ENCODE peak calls at places on chromosomes 7 and 10, in seven cellular contexts. J is HCT116, U is tibial nerve, Y is transverse colon, G is ovary, A is H1, F is GM12891. O is an unnamed sample.
A peak's percentile ranks its signal among the peaks of the same experiment; 100 is the strongest.

GRCh38 chr7:81457858-81458522 is 311.9 kb downstream of the HGF start:
- DNase-seq in J (peak; percentile 13), U (no peak), Y (no peak), G (no peak), A (no peak), F (no peak), O (peak; percentile 29)

GRCh38 chr7:131057015-131057518 is 270.6 kb upstream of the MKLN1 start:
- DNase-seq in J (no peak), U (peak; percentile 49), Y (no peak), G (no peak), A (no peak), F (no peak), O (no peak)

GRCh38 chr10:5663692-5664427 is 2.5 kb downstream of the ASB13 start:
- DNase-seq in J (no peak), U (no peak), Y (no peak), G (peak; percentile 48), A (no peak), F (no peak), O (no peak)

GRCh38 chr7:81482600-81483186 is 287.2 kb downstream of the HGF start:
- DNase-seq in J (peak; percentile 23), U (no peak), Y (no peak), G (no peak), A (no peak), F (no peak), O (peak; percentile 38)

GRCh38 chr7:139741813-139742344 is 35.9 kb downstream of the HIPK2 start:
- DNase-seq in J (no peak), U (no peak), Y (no peak), G (no peak), A (no peak), F (no peak), O (no peak)

GRCh38 chr10:14459670-14460069 is 128.9 kb upstream of the FRMD4A start:
- DNase-seq in J (no peak), U (no peak), Y (no peak), G (no peak), A (no peak), F (no peak), O (no peak)

GRCh38 chr7:23604296-23604640 is 7.1 kb downstream of the CCDC126 start:
- DNase-seq in J (no peak), U (no peak), Y (no peak), G (no peak), A (no peak), F (no peak), O (no peak)

GRCh38 chr10:248307-248706 is 113.1 kb downstream of the ZMYND11 start:
- DNase-seq in J (no peak), U (no peak), Y (no peak), G (no peak), A (no peak), F (no peak), O (no peak)

GRCh38 chr10:69633673-69634635 is 3.9 kb downstream of the FAM241B start:
- DNase-seq in J (no peak), U (no peak), Y (no peak), G (no peak), A (no peak), F (no peak), O (no peak)

GRCh38 chr10:79356104-79356503 is 8.8 kb downstream of the PPIF start:
- DNase-seq in J (no peak), U (no peak), Y (no peak), G (no peak), A (no peak), F (no peak), O (no peak)
- TF ChIP-seq POLR2A in J (no peak), U (no peak), Y (no peak), G (no peak), A (no peak), F (no peak), O (no peak)

DNA sequence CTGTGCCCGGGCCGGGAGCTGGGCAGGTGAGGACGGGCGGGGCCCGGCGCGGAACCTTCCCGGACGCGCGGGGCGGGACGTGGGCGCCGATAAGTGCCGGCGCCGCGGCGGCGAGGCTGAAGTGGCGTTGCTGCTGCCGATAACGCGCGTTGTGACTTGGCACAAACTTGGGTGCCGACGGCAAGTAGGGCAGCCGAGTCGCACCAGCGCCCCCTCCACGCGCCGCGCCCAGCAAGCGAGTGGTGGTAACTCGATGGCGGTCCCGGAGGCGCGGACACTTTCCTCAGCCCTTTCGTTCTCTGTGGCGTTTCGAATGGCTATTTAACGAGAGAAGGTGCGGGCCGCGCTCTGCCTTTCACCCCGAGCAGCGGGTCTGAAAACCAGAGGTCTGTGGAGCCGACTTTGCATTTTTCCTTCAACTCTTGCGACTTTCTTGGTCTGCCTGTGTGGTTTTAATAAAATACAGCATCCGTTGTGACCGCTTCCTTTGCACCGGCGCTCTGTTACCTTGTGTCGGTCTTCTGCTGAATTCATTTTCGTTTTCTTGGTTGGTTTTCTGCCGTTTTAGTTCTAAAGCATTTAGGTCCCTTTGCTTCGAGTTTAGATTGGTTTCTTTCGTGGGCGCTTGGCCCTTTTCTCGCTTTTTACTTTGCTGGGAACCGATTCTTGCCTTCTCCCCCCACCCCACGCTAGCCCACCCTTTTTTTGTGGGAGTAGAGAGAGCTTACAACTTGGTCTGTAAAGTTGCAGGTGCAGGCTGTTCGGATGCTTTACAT is 704 bp downstream of the STK17A start:
- DNase-seq in J (no peak), U (peak; percentile 38), Y (peak; percentile 74), G (peak; percentile 77), A (no peak), F (no peak), O (peak; percentile 97)
- TF ChIP-seq POLR2A in J (no peak), U (no peak), Y (no peak), G (no peak), A (no peak), F (peak; percentile 27), O (peak; percentile 74)

GRCh38 chr10:19012111-19012510 is 36.5 kb upstream of the MALRD1 start:
- DNase-seq in J (no peak), U (no peak), Y (no peak), G (no peak), A (no peak), F (no peak), O (no peak)
- TF ChIP-seq POLR2A in J (no peak), U (no peak), Y (no peak), G (no peak), A (no peak), F (no peak), O (no peak)

GRCh38 chr10:61454541-61454940 is 1.4 kb upstream of the TMEM26 start:
- DNase-seq in J (no peak), U (no peak), Y (no peak), G (no peak), A (no peak), F (no peak), O (no peak)
- TF ChIP-seq POLR2A in J (no peak), U (no peak), Y (no peak), G (no peak), A (no peak), F (no peak), O (no peak)

DNA sequence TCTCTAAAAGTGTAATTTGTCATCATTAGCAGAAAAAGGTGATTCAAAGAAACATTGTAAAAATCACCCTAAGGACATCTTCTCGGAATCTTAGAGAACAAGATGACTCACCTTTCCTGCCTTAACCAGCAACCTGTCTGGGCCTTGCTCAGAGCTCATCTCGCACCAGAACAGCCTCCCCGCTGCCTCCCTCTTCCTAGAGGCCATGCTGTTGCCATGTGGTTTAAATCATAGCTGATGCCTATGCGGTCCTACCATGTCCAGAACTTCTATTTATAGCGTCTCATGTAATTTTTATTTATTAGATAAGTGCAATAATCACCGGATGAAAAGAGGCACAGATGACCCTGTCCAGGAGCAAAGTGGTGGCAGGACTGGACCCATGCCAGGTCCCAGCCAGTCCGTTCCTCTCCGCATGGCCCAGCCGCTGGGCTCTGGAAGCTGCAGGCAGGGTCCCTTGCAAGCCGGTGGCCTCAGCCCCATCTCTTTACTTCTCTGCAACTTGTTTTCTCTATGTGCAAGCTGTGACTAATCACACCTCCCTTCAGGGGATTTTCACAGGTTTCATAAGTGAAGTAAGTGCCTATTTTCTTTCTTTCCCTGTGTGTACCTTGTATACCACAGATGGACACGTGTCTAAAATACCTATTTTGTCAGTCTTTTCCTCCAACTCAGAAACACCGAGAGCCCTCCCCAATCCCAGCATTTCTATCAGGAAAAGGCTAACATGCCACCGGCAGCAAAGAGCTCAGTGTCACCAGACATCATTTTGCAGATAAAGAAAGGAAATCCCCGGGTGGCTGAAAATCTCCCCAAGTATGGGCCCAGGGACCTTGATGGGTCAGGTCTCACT is 27.1 kb downstream of the KLF6 start:
- DNase-seq in J (no peak), U (no peak), Y (no peak), G (no peak), A (no peak), F (no peak), O (no peak)
- TF ChIP-seq POLR2A in J (no peak), U (no peak), Y (no peak), G (no peak), A (no peak), F (no peak), O (no peak)

GRCh38 chr7:116511552-116512523 is 12.3 kb downstream of the CAV2 start:
- DNase-seq in J (peak; percentile 85), U (no peak), Y (no peak), G (no peak), A (no peak), F (no peak), O (no peak)
- TF ChIP-seq POLR2A in J (no peak), U (no peak), Y (no peak), G (no peak), A (no peak), F (no peak), O (no peak)

GRCh38 chr7:739964-740942 is 13.2 kb upstream of the PRKAR1B start:
- DNase-seq in J (no peak), U (no peak), Y (no peak), G (peak; percentile 29), A (no peak), F (no peak), O (no peak)
- TF ChIP-seq POLR2A in J (no peak), U (no peak), Y (no peak), G (no peak), A (no peak), F (no peak), O (no peak)

GRCh38 chr10:44862006-44862751 is 49.0 kb upstream of the TMEM72 start:
- DNase-seq in J (no peak), U (no peak), Y (no peak), G (no peak), A (no peak), F (no peak), O (no peak)
- TF ChIP-seq POLR2A in J (no peak), U (no peak), Y (no peak), G (no peak), A (no peak), F (no peak), O (no peak)

O was measured in erythroblast.